ENCODE peak calls at places on chromosomes 11 and 22, in eight cellular contexts. E, T, M, S, B, Q, U and I are unnamed samples.

GRCh38 chr11:95599959-95600586 is 189.5 kb downstream of the FAM76B start:
- DNase-seq in E (no peak), U (no peak), M (no peak), Q (no peak), S (no peak), B (no peak), T (no peak), I (no peak)

GRCh38 chr11:27347949-27348879 is 14.8 kb downstream of the CCDC34 start:
- DNase-seq in M (no peak), E (no peak), T (no peak), S (no peak), U (no peak), B (no peak), Q (no peak), I (no peak)

GRCh38 chr11:12449961-12450715 is 72.8 kb downstream of the PARVA start:
- DNase-seq in S (no peak), T (no peak), Q (no peak), M (no peak), B (no peak), E (no peak), U (no peak), I (no peak)

GRCh38 chr11:22555901-22556300 is 69.7 kb downstream of the FANCF start:
- DNase-seq in Q (no peak), T (no peak), B (no peak), U (no peak), E (no peak), M (no peak), S (no peak), I (no peak)

GRCh38 chr22:38271927-38272372 is 860 bp downstream of the TMEM184B start:
- DNase-seq in E (no peak), Q (no peak), S (peak; percentile 71), M (peak; percentile 68), B (no peak), T (no peak), U (no peak), I (no peak)

GRCh38 chr11:9754041-9754471 is 90.2 kb downstream of the SWAP70 start:
- DNase-seq in M (no peak), S (no peak), B (no peak), U (no peak), T (no peak), Q (no peak), E (no peak), I (no peak)

GRCh38 chr11:33375236-33375635 is 118.1 kb downstream of the HIPK3 start:
- DNase-seq in Q (no peak), U (no peak), T (no peak), S (no peak), M (no peak), E (no peak), B (no peak), I (no peak)

GRCh38 chr11:46431211-46431610 is 39.6 kb upstream of the CHRM4 start:
- DNase-seq in S (no peak), B (no peak), M (no peak), U (no peak), E (no peak), T (no peak), Q (no peak), I (no peak)

GRCh38 chr22:40463727-40464126 is 93.3 kb downstream of the SGSM3 start:
- DNase-seq in T (no peak), S (no peak), M (no peak), U (no peak), E (no peak), Q (no peak), B (no peak), I (no peak)

GRCh38 chr11:88171982-88172381 is 3.3 kb downstream of the RAB38 start:
- DNase-seq in S (no peak), B (no peak), U (no peak), T (no peak), M (no peak), Q (no peak), E (no peak), I (no peak)

GRCh38 chr22:46104170-46104880 is 46.0 kb upstream of the PPARA start:
- DNase-seq in M (no peak), E (no peak), B (no peak), U (peak; percentile 85), T (no peak), S (peak; percentile 83), Q (no peak), I (no peak)

GRCh38 chr22:48503035-48503625 is 1324.5 kb downstream of the BRD1 start:
- DNase-seq in T (no peak), B (no peak), S (no peak), M (no peak), U (no peak), E (no peak), Q (no peak), I (no peak)

GRCh38 chr22:20550851-20551744 is 43.7 kb downstream of the MED15 start:
- DNase-seq in T (no peak), E (peak; percentile 12), B (no peak), S (no peak), U (peak; percentile 58), Q (peak; percentile 83), M (no peak), I (peak; percentile 68)

GRCh38 chr11:66126808-66127555 is 56.9 kb downstream of the PACS1 start:
- DNase-seq in Q (peak; percentile 72), B (no peak), M (no peak), E (no peak), S (peak; percentile 56), T (no peak), U (no peak), I (no peak)

GRCh38 chr11:127420139-127420538 is 419.6 kb upstream of the KIRREL3 start:
- DNase-seq in T (no peak), M (no peak), E (no peak), Q (no peak), B (no peak), S (no peak), U (no peak), I (no peak)

DNA sequence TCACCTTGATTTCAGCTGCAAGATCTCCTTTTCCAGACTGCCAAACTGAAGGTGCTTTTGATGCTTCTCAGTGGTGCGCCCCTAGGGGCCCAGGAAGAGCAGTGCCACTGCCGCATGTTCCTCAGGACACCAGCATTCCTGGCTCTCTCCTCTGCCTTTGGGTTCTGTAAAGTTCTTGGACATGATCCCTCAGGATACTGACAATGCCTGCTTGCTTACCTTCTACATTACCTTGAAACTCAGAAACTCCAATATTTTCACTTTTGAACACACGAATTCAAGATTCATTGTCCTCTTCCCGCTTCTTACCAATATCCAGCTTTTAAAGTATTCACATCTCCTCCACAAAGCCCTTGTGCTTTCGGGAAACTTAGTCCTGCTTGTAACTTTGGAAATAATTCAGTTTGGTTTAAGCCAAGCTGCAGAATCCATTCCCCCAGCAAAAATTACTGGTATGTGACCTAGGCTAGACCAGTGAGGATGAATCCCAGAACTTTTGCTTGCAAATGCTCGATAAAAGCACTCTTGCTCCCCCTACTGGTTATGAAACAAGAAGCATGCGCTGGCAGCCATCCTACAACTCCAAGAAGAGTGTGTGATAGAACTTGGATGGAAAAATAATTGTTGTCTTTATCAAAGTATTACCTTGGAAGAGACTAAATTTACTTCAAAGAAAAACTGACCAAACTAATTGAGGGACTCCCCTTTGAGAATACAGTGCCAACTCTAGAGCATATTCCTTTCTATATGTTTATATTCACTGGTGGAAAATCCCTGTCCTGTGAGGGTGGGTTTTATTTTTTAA is 16.5 kb upstream of the OR5B21 start:
- DNase-seq in Q (peak; percentile 82), U (no peak), B (peak; percentile 68), M (peak; percentile 76), T (no peak), E (peak; percentile 39), S (peak; percentile 69), I (peak; percentile 69)
- TF ChIP-seq POLR2AphosphoS5 in Q (no peak), U (no peak), B (no peak), M (no peak), T (no peak), E (no peak), S (no peak), I (no peak)

GRCh38 chr22:33579448-33580093 is 340.7 kb downstream of the LARGE1 start:
- DNase-seq in Q (peak; percentile 73), E (no peak), M (peak; percentile 94), U (no peak), S (peak; percentile 68), B (peak; percentile 81), T (no peak), I (no peak)

GRCh38 chr22:33578752-33579151 is 341.5 kb downstream of the LARGE1 start:
- DNase-seq in M (no peak), E (no peak), B (no peak), U (no peak), T (no peak), S (no peak), Q (no peak), I (no peak)

GRCh38 chr22:33584152-33584551 is 336.1 kb downstream of the LARGE1 start:
- DNase-seq in U (no peak), S (no peak), M (no peak), E (no peak), B (no peak), Q (no peak), T (no peak), I (no peak)

GRCh38 chr22:33577862-33578411 is 342.3 kb downstream of the LARGE1 start:
- DNase-seq in B (peak; percentile 98), T (no peak), M (no peak), U (no peak), S (no peak), E (no peak), Q (no peak), I (no peak)

DNA sequence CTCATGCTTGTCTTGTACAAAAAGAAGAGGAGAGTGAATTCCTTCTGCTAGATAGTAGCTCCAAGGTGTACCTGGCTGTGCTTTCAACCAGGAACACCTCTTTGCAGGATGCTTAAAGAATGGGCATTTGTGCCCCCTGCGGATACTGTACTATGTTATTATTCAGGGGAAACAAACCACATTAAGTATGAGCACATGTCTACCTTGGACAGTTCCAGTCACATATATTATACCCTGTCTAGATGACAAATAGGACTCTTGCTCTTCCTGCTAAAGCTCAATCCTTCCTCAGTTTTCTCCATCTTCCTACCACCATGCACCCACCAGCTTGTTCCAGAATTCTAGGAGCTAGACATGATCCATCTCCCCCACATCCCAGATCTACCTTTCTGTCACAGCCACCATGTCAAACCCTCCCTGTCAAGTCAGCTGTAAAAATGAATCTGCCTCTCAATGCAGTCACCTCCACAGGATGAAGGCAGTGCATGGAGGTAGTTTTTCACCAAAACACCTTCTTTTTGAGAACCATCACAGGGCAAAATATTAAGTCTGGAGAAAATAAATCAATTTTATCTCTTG is 337.4 kb downstream of the LARGE1 start:
- DNase-seq in B (no peak), E (no peak), M (no peak), T (no peak), S (no peak), U (no peak), Q (no peak), I (no peak)
- TF ChIP-seq POLR2A in B (no peak), E (no peak), M (no peak), T (no peak), S (no peak), U (no peak), Q (no peak), I (no peak)

DNA sequence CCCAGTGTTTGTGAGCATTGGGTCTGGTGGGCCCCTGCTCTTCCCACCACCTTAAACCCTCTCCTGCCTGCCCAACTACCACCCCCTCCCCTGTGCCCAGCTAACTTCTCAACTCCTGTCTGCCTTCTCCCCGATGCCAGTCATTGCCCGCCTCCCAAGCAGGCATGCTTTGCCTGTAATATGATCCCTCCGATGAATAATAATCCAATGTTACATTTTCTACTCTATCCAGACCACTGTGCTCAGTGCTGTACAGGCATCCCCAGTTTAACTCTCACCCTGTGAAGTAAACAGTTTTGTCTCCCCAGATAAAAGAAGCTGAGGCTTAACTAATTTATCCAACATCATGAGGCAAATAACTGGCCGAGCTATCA is 35.5 kb upstream of the OLFML1 start:
- DNase-seq in U (no peak), Q (no peak), M (no peak), S (no peak), E (no peak), B (no peak), T (no peak), I (no peak)
- TF ChIP-seq EP300 in U (no peak), Q (no peak), M (no peak), S (no peak), E (no peak), B (no peak), T (no peak), I (no peak)

GRCh38 chr11:125376117-125376516 is 119.9 kb downstream of the FEZ1 start:
- DNase-seq in E (no peak), M (no peak), B (no peak), U (no peak), T (peak; percentile 95), S (peak; percentile 27), Q (peak; percentile 67), I (no peak)
- TF ChIP-seq POLR2AphosphoS5 in E (no peak), M (no peak), B (no peak), U (no peak), T (peak; percentile 56), S (peak; percentile 27), Q (no peak), I (no peak)